ENCODE peak calls at places on chromosomes 12 and 14, in eight cellular contexts. P, X, Y, A, G, E, Z and U are unnamed samples.

GRCh38 chr14:24369907-24370687 is 2.1 kb downstream of the NFATC4 start:
- DNase-seq in Z (no peak), P (no peak), X (no peak), E (peak; percentile 75), A (no peak), G (no peak), Y (no peak), U (no peak)

GRCh38 chr12:21648378-21648777 is 9.3 kb downstream of the LDHB start:
- DNase-seq in A (no peak), X (no peak), Z (no peak), E (no peak), G (no peak), Y (no peak), P (no peak), U (no peak)

GRCh38 chr12:18422849-18423248 is 161.5 kb downstream of the PIK3C2G start:
- DNase-seq in P (peak; percentile 46), X (no peak), E (no peak), A (peak; percentile 79), Z (no peak), Y (no peak), G (no peak), U (no peak)

GRCh38 chr12:122194804-122195203 is 8.7 kb upstream of the B3GNT4 start:
- DNase-seq in X (no peak), E (no peak), Z (no peak), A (no peak), G (no peak), Y (no peak), P (no peak), U (no peak)

GRCh38 chr12:4911316-4911994 is 1.8 kb downstream of the KCNA1 start:
- DNase-seq in Z (no peak), G (no peak), X (no peak), P (no peak), E (peak; percentile 73), Y (no peak), A (no peak), U (no peak)

GRCh38 chr12:10171954-10172353 is at the start of gene OLR1:
- DNase-seq in Y (no peak), X (no peak), Z (no peak), A (peak; percentile 30), P (peak; percentile 45), E (no peak), G (no peak), U (no peak)

GRCh38 chr12:11209098-11209497 is 22.4 kb upstream of the TAS2R42 start:
- DNase-seq in A (no peak), Z (no peak), Y (no peak), P (no peak), G (no peak), X (no peak), E (no peak), U (no peak)

GRCh38 chr14:51395361-51395849 is 155.4 kb downstream of the TMX1 start:
- DNase-seq in E (peak; percentile 7), G (no peak), Y (no peak), A (peak; percentile 86), P (peak; percentile 80), X (peak; percentile 95), Z (peak; percentile 44), U (no peak)

GRCh38 chr12:62933220-62933870 is 1.6 kb downstream of the PPM1H start:
- DNase-seq in G (no peak), Z (peak; percentile 45), Y (peak; percentile 39), P (no peak), X (peak; percentile 33), E (no peak), A (no peak), U (no peak)

GRCh38 chr14:63496837-63497400 is 46.3 kb downstream of the PPP2R5E start:
- DNase-seq in A (no peak), X (no peak), Y (no peak), E (no peak), Z (no peak), P (no peak), G (no peak), U (no peak)

GRCh38 chr12:81176796-81177195 is 98.9 kb downstream of the ACSS3 start:
- DNase-seq in Z (no peak), P (peak; percentile 38), E (no peak), A (peak; percentile 2), X (no peak), G (no peak), Y (no peak), U (no peak)

GRCh38 chr12:56522486-56523193 is 1.0 kb downstream of the RBMS2 start:
- DNase-seq in G (no peak), A (peak; percentile 73), X (no peak), Z (no peak), E (no peak), Y (no peak), P (peak; percentile 42), U (no peak)

GRCh38 chr12:114710151-114710550 is 26.2 kb upstream of the TBX3 start:
- DNase-seq in Z (no peak), G (no peak), E (no peak), X (peak; percentile 15), P (no peak), A (no peak), Y (no peak), U (no peak)

GRCh38 chr12:63917864-63918742 is 73.6 kb downstream of the SRGAP1 start:
- DNase-seq in E (no peak), Z (no peak), X (peak; percentile 26), P (peak; percentile 98), Y (no peak), A (peak; percentile 95), G (no peak), U (no peak)

GRCh38 chr12:89405626-89406342 is 53.5 kb upstream of the DUSP6 start:
- DNase-seq in G (no peak), E (no peak), Z (no peak), A (no peak), X (no peak), P (no peak), Y (no peak), U (no peak)

GRCh38 chr12:67969134-67969782 is 20.0 kb upstream of the IFNG-AS1 start:
- DNase-seq in G (no peak), Z (no peak), A (peak; percentile 89), P (no peak), E (no peak), Y (no peak), X (no peak), U (no peak)

GRCh38 chr14:32201196-32201815 is 539 bp upstream of the RNU6-7 start:
- DNase-seq in G (peak; percentile 94), Y (peak; percentile 88), E (peak; percentile 89), Z (peak; percentile 85), A (peak; percentile 66), P (peak; percentile 68), X (peak; percentile 96), U (peak; percentile 60)

GRCh38 chr12:47304161-47304560 is 224.4 kb upstream of the AMIGO2 start:
- DNase-seq in A (no peak), Y (no peak), X (no peak), E (no peak), Z (no peak), G (no peak), P (no peak), U (no peak)

GRCh38 chr12:113070117-113070906 is 13.8 kb downstream of the DTX1 start:
- DNase-seq in P (no peak), Z (peak; percentile 43), G (peak; percentile 83), X (no peak), E (peak; percentile 56), Y (peak; percentile 42), A (no peak), U (no peak)

GRCh38 chr14:72389200-72389599 is 457.0 kb downstream of the RGS6 start:
- DNase-seq in A (no peak), P (no peak), Z (peak; percentile 11), E (no peak), X (no peak), G (no peak), Y (no peak), U (no peak)

GRCh38 chr14:72387727-72388126 is 455.5 kb downstream of the RGS6 start:
- DNase-seq in E (no peak), G (no peak), Y (no peak), A (no peak), Z (no peak), P (no peak), X (no peak), U (no peak)

GRCh38 chr14:72383869-72384268 is 451.6 kb downstream of the RGS6 start:
- DNase-seq in G (no peak), Z (no peak), X (no peak), P (no peak), Y (no peak), E (no peak), A (no peak), U (no peak)
- H3K4me3 ChIP-seq in G (no peak overlapping the region), Z (no peak overlapping the region), X (no peak overlapping the region), P (no peak overlapping the region), Y (no peak overlapping the region), E (no peak overlapping the region), A (peak overlapping the region; percentile 36), U (no peak overlapping the region)

GRCh38 chr12:104741497-104742367 is 216.4 kb downstream of the SLC41A2 start:
- DNase-seq in P (peak; percentile 57), G (no peak), X (no peak), A (no peak), Z (no peak), Y (no peak), E (no peak), U (no peak)
- H3K4me3 ChIP-seq in P (no peak overlapping the region), G (no peak overlapping the region), X (no peak overlapping the region), A (no peak overlapping the region), Z (no peak overlapping the region), Y (no peak overlapping the region), E (no peak overlapping the region), U (no peak overlapping the region)

GRCh38 chr12:24903305-24904088 is 45.4 kb downstream of the BCAT1 start:
- DNase-seq in E (no peak), Y (no peak), A (peak; percentile 33), G (no peak), X (no peak), Z (no peak), P (peak; percentile 37), U (no peak)
- H3K4me3 ChIP-seq in E (peak overlapping the region; percentile 53), Y (peak overlapping the region; percentile 63), A (peak overlapping the region; percentile 72), G (peak overlapping the region; percentile 53), X (no peak overlapping the region), Z (peak overlapping the region; percentile 58), P (peak overlapping the region; percentile 70), U (no peak overlapping the region)

GRCh38 chr12:105348142-105348541 is 17.7 kb downstream of the C12orf75 start:
- DNase-seq in P (no peak), A (no peak), Y (no peak), X (no peak), Z (no peak), E (no peak), G (no peak), U (no peak)

GRCh38 chr12:105341010-105341409 is 10.5 kb downstream of the C12orf75 start:
- DNase-seq in X (no peak), E (no peak), Z (no peak), Y (no peak), P (peak; percentile 58), A (peak; percentile 63), G (no peak), U (no peak)

GRCh38 chr12:105347486-105347885 is 17.0 kb downstream of the C12orf75 start:
- DNase-seq in A (no peak), Y (no peak), G (no peak), Z (no peak), E (no peak), P (no peak), X (peak; percentile 53), U (no peak)

GRCh38 chr12:105342464-105342863 is 12.0 kb downstream of the C12orf75 start:
- DNase-seq in Z (no peak), P (peak; percentile 13), G (no peak), X (no peak), A (no peak), Y (no peak), E (no peak), U (no peak)

DNA sequence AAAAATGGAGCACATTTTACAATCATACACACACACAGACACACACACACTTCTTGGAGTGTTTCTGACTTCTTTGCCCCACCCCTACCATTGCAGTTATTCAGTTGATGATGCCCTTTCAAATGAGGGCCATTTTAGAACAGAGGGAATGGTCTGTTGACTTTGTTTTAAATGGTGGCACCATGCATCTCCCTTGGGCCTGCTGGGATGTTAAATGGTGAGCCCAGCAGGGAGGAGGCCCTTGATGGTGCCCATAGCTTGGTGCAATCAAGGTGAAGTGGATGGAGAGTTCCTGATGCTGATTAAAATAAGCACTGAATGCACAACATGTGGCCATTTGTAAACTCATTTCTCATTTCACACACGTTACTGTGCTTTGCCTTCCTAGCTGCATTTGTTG is 13.3 kb downstream of the C12orf75 start:
- DNase-seq in G (no peak), A (no peak), E (no peak), Z (no peak), Y (no peak), P (no peak), X (no peak), U (no peak)
- H3K4me3 ChIP-seq in G (no peak overlapping the region), A (no peak overlapping the region), E (no peak overlapping the region), Z (no peak overlapping the region), Y (no peak overlapping the region), P (no peak overlapping the region), X (no peak overlapping the region), U (no peak overlapping the region)